ENCODE peak calls at places on chromosome 19, in nine cellular contexts. F is fibroblast of mammary gland, K is cardiac fibroblast, D is cardiac muscle cell, I is neuronal stem cell, T is stomach, J is OCI-LY7, X is colonic mucosa, R is body of pancreas. N is an unnamed sample.
A peak's percentile ranks its signal among the peaks of the same experiment; 100 is the strongest.

GRCh38 chr19:47228937-47229673 is 1.9 kb downstream of the BBC3 start:
- DNase-seq in F (peak; percentile 41), K (peak; percentile 39), D (no peak), I (no peak), T (no peak), J (peak; percentile 42), X (peak; percentile 58), R (no peak), N (no peak)

GRCh38 chr19:19548915-19549537 is 11.0 kb downstream of the CILP2 start:
- DNase-seq in F (peak; percentile 34), K (peak; percentile 35), D (no peak), I (no peak), T (no peak), J (no peak), X (no peak), R (no peak), N (no peak)

GRCh38 chr19:343941-344624 is 513 bp downstream of the MIER2 start:
- DNase-seq in F (no peak), K (peak; percentile 34), D (peak; percentile 53), I (peak; percentile 39), T (no peak), J (peak; percentile 37), X (no peak), R (no peak), N (no peak)

GRCh38 chr19:19119325-19120237 is 18.7 kb downstream of the TMEM161A start:
- DNase-seq in F (no peak), K (no peak), D (no peak), I (no peak), T (no peak), J (no peak), X (no peak), R (no peak), N (no peak)

GRCh38 chr19:52585101-52585500 is 15.0 kb downstream of the ZNF701 start:
- DNase-seq in F (peak; percentile 22), K (no peak), D (no peak), I (no peak), T (no peak), J (no peak), X (no peak), R (peak; percentile 3), N (no peak)

GRCh38 chr19:36041831-36042230 is 9.2 kb upstream of the CLIP3 start:
- DNase-seq in F (peak; percentile 79), K (peak; percentile 90), D (peak; percentile 8), I (no peak), T (no peak), J (no peak), X (no peak), R (peak; percentile 53), N (peak; percentile 6)

GRCh38 chr19:12665646-12666304 is 767 bp downstream of the MAN2B1 start:
- DNase-seq in F (no peak), K (no peak), D (no peak), I (no peak), T (no peak), J (peak; percentile 56), X (no peak), R (no peak), N (no peak)

GRCh38 chr19:18408053-18408476 is 10.6 kb upstream of the LRRC25 start:
- DNase-seq in F (no peak), K (no peak), D (no peak), I (no peak), T (peak; percentile 74), J (peak; percentile 76), X (peak; percentile 82), R (peak; percentile 62), N (no peak)

GRCh38 chr19:4496304-4496703 is 22.0 kb downstream of the PLIN4 start:
- DNase-seq in F (no peak), K (no peak), D (no peak), I (no peak), T (no peak), J (no peak), X (no peak), R (no peak), N (no peak)

GRCh38 chr19:50776131-50776530 is 5.9 kb downstream of the GPR32 start:
- DNase-seq in F (no peak), K (no peak), D (no peak), I (no peak), T (no peak), J (no peak), X (no peak), R (no peak), N (no peak)

GRCh38 chr19:5460748-5461147 is 5.5 kb downstream of the ZNRF4 start:
- DNase-seq in F (no peak), K (no peak), D (no peak), I (no peak), T (no peak), J (no peak), X (no peak), R (no peak), N (no peak)

GRCh38 chr19:53927745-53928144 is 18.7 kb downstream of the CACNG7 start:
- DNase-seq in F (peak; percentile 66), K (peak; percentile 76), D (peak; percentile 91), I (peak; percentile 65), T (no peak), J (peak; percentile 29), X (no peak), R (peak; percentile 27), N (peak; percentile 60)

GRCh38 chr19:11693505-11694499 is 44.9 kb downstream of the ZNF823 start:
- DNase-seq in F (peak; percentile 91), K (peak; percentile 74), D (peak; percentile 11), I (no peak), T (no peak), J (peak; percentile 14), X (peak; percentile 26), R (peak; percentile 15), N (peak; percentile 18)

GRCh38 chr19:15125232-15126067 is 18.2 kb downstream of the SYDE1 start:
- DNase-seq in F (peak; percentile 96), K (peak; percentile 98), D (peak; percentile 99), I (peak; percentile 97), T (peak; percentile 98), J (peak; percentile 99), X (peak; percentile 98), R (peak; percentile 99), N (peak; percentile 91)

GRCh38 chr19:47507031-47507430 is 7.8 kb downstream of the NAPA start:
- DNase-seq in F (no peak), K (no peak), D (peak; percentile 32), I (no peak), T (no peak), J (no peak), X (no peak), R (peak; percentile 61), N (no peak)

GRCh38 chr19:46618670-46619231 is 6.1 kb downstream of the PTGIR start:
- DNase-seq in F (peak; percentile 58), K (peak; percentile 83), D (no peak), I (no peak), T (peak; percentile 63), J (peak; percentile 34), X (no peak), R (peak; percentile 92), N (no peak)

DNA sequence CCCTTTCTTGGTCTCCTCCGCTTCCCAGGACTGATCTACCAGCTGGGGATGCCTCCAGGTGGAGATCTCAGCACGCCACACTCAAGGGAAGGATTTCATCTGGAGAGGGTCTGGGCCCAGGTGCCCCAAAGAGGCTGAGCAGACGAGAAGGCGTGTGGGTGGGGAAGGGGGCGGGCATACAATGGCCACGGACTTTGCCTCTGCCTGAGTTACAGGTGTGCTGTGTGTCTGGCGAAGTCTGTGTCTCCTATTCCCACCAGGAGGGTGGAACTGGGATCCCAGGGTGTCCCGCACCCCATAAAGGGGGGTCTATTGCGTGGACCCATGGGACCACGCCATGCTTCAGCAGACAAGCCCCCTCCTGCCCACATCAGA is 3.6 kb downstream of the TLE2 start:
- DNase-seq in F (no peak), K (no peak), D (no peak), I (no peak), T (no peak), J (no peak), X (peak; percentile 74), R (no peak), N (no peak)
- H3K4me3 ChIP-seq in F (no peak overlapping the region), K (no peak overlapping the region), D (no peak overlapping the region), I (no peak overlapping the region), T (no peak overlapping the region), J (no peak overlapping the region), X (peak overlapping the region; percentile 33), R (no peak overlapping the region), N (no peak overlapping the region)

DNA sequence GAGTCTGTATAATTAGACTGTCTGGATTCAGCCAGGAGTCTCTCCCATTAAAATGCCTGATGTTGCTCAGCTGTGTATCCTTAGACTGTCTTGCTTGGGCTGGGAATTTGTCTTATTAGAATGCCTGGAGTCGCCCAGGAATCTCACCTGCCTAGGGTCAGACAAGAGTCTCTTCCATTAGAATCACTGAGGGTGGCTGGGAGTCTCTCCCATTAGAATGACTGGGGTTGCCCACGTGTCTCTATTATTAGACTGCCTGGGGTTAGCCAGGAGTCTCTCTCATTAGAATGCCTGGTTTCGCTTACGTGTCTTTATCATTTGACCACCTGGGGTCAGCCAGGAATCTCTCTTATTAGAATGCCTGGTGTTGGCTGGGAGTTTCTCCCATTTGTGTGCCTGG is 1450.0 kb downstream of the UQCRFS1 start:
- DNase-seq in F (no peak), K (no peak), D (no peak), I (no peak), T (no peak), J (no peak), X (no peak), R (no peak), N (no peak)
- H3K4me3 ChIP-seq in F (no peak overlapping the region), K (no peak overlapping the region), D (no peak overlapping the region), I (no peak overlapping the region), T (no peak overlapping the region), J (no peak overlapping the region), X (no peak overlapping the region), R (no peak overlapping the region), N (no peak overlapping the region)

GRCh38 chr19:48962029-48962848 is 2.9 kb upstream of the FTL start:
- DNase-seq in F (peak; percentile 31), K (peak; percentile 56), D (no peak), I (no peak), T (peak; percentile 79), J (peak; percentile 83), X (peak; percentile 91), R (peak; percentile 78), N (no peak)
- H3K4me3 ChIP-seq in F (no peak overlapping the region), K (no peak overlapping the region), D (no peak overlapping the region), I (no peak overlapping the region), T (no peak overlapping the region), J (peak overlapping the region; percentile 73), X (no peak overlapping the region), R (no peak overlapping the region), N (no peak overlapping the region)

GRCh38 chr19:9052894-9053293 is 34.0 kb upstream of the OR1M1 start:
- DNase-seq in F (no peak), K (no peak), D (no peak), I (no peak), T (no peak), J (no peak), X (no peak), R (no peak), N (no peak)
- H3K4me3 ChIP-seq in F (no peak overlapping the region), K (no peak overlapping the region), D (no peak overlapping the region), I (no peak overlapping the region), T (no peak overlapping the region), J (no peak overlapping the region), X (no peak overlapping the region), R (no peak overlapping the region), N (no peak overlapping the region)

DNA sequence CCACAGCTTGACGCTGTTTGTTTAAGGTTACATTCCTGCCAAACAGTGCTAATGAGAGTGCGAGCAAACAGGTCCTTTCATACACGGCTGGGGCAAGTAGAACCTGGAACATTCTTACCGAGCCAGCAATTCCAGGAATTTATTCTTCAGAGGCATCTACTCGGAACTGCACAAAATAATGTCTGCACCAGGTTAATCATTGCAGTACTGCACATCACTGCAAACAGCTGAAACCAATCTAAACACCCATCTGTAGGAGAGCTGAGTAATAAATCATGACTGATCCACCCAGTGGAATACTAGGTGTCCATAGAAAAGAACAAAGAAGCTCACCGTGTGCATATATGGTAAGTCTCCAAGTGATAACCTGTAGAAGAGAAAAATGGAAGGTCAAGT is 1.2 kb upstream of the ZNF579 start:
- DNase-seq in F (peak; percentile 34), K (no peak), D (no peak), I (no peak), T (no peak), J (no peak), X (no peak), R (peak; percentile 43), N (no peak)
- H3K4me3 ChIP-seq in F (no peak overlapping the region), K (no peak overlapping the region), D (no peak overlapping the region), I (no peak overlapping the region), T (no peak overlapping the region), J (no peak overlapping the region), X (no peak overlapping the region), R (no peak overlapping the region), N (no peak overlapping the region)

N was measured in astrocyte of the cerebellum.